ENCODE peak calls at places on chromosome X, in ten cellular contexts. F is cardiac muscle cell, Y is left ventricle myocardium inferior, W is SK-N-SH, C is upper lobe of left lung, N is GM23248, X is body of pancreas, T is colonic mucosa, P is upper lobe of right lung, H is ascending aorta. E is an unnamed sample. For H3K4me1 and H3K36me3, the result is how much of the 10 kb centered on the place peaks cover.

GRCh38 chrX:129750971-129751370 is 12.2 kb downstream of the XPNPEP2 start:
- DNase-seq in F (peak), Y (no peak), W (no peak), C (no peak), N (no peak), X (no peak), T (no peak), P (no peak), H (no peak), E (no peak)

GRCh38 chrX:103376118-103376978 is at the start of gene BEX3:
- DNase-seq in F (peak), Y (peak), W (peak), C (peak), N (peak), X (peak), T (peak), P (peak), H (no peak), E (peak)

GRCh38 chrX:15215366-15215765 is 54.5 kb downstream of the ASB9 start:
- DNase-seq in F (no peak), Y (no peak), W (no peak), C (no peak), N (no peak), X (no peak), T (no peak), P (no peak), H (no peak), E (no peak)

GRCh38 chrX:13903405-13903804 is 86.5 kb upstream of the GPM6B start:
- DNase-seq in F (peak), Y (no peak), W (no peak), C (no peak), N (no peak), X (no peak), T (no peak), P (no peak), H (no peak), E (no peak)

GRCh38 chrX:75781618-75782017 is 3.4 kb downstream of the MAGEE2 start:
- DNase-seq in F (no peak), Y (peak), W (peak), C (peak), N (peak), X (no peak), T (no peak), P (no peak), H (no peak), E (no peak)

GRCh38 chrX:43165343-43165920 is 387.5 kb upstream of the PPP1R2C start:
- DNase-seq in F (no peak), Y (no peak), W (no peak), C (no peak), N (no peak), X (no peak), T (no peak), P (no peak), H (no peak), E (no peak)

GRCh38 chrX:49862093-49862492 is 17.2 kb upstream of the USP27X start:
- DNase-seq in F (no peak), Y (no peak), W (no peak), C (no peak), N (no peak), X (no peak), T (no peak), P (no peak), H (no peak), E (no peak)

GRCh38 chrX:1727531-1728027 is 112.7 kb downstream of the ASMT start:
- DNase-seq in F (no peak), Y (no peak), W (no peak), C (no peak), N (peak), X (no peak), T (no peak), P (no peak), H (no peak), E (no peak)

GRCh38 chrX:17553451-17553850 is 178.5 kb downstream of the NHS start:
- DNase-seq in F (peak), Y (no peak), W (no peak), C (no peak), N (peak), X (no peak), T (peak), P (no peak), H (peak), E (no peak)

GRCh38 chrX:2423293-2423692 is 77.5 kb downstream of the DHRSX start:
- DNase-seq in F (peak), Y (no peak), W (no peak), C (no peak), N (peak), X (no peak), T (no peak), P (no peak), H (no peak), E (no peak)

GRCh38 chrX:67648361-67648760 is 104.5 kb downstream of the AR start:
- DNase-seq in F (no peak), Y (no peak), W (no peak), C (no peak), N (peak), X (no peak), T (no peak), P (no peak), H (no peak), E (no peak)

GRCh38 chrX:109974906-109975655 is 27.8 kb upstream of the TMEM164 start:
- DNase-seq in F (peak), Y (no peak), W (no peak), C (no peak), N (no peak), X (no peak), T (no peak), P (no peak), H (no peak), E (no peak)

GRCh38 chrX:10992110-10992509 is 119.0 kb upstream of the HCCS start:
- DNase-seq in F (no peak), Y (no peak), W (no peak), C (no peak), N (no peak), X (no peak), T (no peak), P (no peak), H (no peak), E (no peak)

GRCh38 chrX:131366387-131366786 is 77.3 kb upstream of the IGSF1 start:
- DNase-seq in F (no peak), Y (no peak), W (no peak), C (no peak), N (no peak), X (no peak), T (no peak), P (no peak), H (no peak), E (no peak)

GRCh38 chrX:94524867-94525266 is 850.9 kb downstream of the FAM133A start:
- DNase-seq in F (no peak), Y (no peak), W (peak), C (no peak), N (no peak), X (no peak), T (no peak), P (no peak), H (no peak), E (no peak)

GRCh38 chrX:30812326-30812725 is 76.7 kb downstream of the TAB3 start:
- DNase-seq in F (no peak), Y (no peak), W (no peak), C (no peak), N (no peak), X (no peak), T (no peak), P (no peak), H (no peak), E (no peak)

GRCh38 chrX:153488231-153488914 is 6.4 kb upstream of the BGN start:
- DNase-seq in F (peak), Y (peak), W (no peak), C (peak), N (peak), X (no peak), T (no peak), P (no peak), H (no peak), E (no peak)

GRCh38 chrX:72495041-72495440 is 77.6 kb downstream of the HDAC8 start:
- DNase-seq in F (peak), Y (no peak), W (peak), C (no peak), N (peak), X (no peak), T (no peak), P (no peak), H (no peak), E (no peak)

GRCh38 chrX:44544036-44544435 is 1.4 kb upstream of the FUNDC1 start:
- DNase-seq in F (no peak), Y (no peak), W (no peak), C (no peak), N (no peak), X (no peak), T (no peak), P (no peak), H (no peak), E (no peak)

GRCh38 chrX:36849407-36849806 is 158.8 kb upstream of the FAM47C start:
- DNase-seq in F (no peak), Y (no peak), W (no peak), C (no peak), N (no peak), X (no peak), T (no peak), P (no peak), H (no peak), E (no peak)

GRCh38 chrX:150212672-150213480 is 150.2 kb upstream of the MAMLD1 start:
- DNase-seq in F (peak), Y (peak), W (no peak), C (no peak), N (peak), X (peak), T (no peak), P (no peak), H (no peak), E (no peak)

GRCh38 chrX:67614414-67614813 is 70.6 kb downstream of the AR start:
- DNase-seq in F (peak), Y (no peak), W (no peak), C (no peak), N (peak), X (no peak), T (no peak), P (no peak), H (no peak), E (no peak)

GRCh38 chrX:13420545-13421183 is 100.8 kb upstream of the ATXN3L start:
- DNase-seq in F (no peak), Y (no peak), W (no peak), C (no peak), N (no peak), X (no peak), T (no peak), P (no peak), H (no peak), E (no peak)

GRCh38 chrX:139831689-139832456 is 101.0 kb downstream of the ATP11C start:
- DNase-seq in F (peak), Y (no peak), W (no peak), C (no peak), N (peak), X (no peak), T (peak), P (no peak), H (no peak), E (no peak)

GRCh38 chrX:86104526-86104925 is 43.7 kb upstream of the DACH2 start:
- DNase-seq in F (no peak), Y (no peak), W (no peak), C (no peak), N (no peak), X (no peak), T (no peak), P (no peak), H (no peak), E (no peak)

GRCh38 chrX:24619647-24620046 is 27.5 kb downstream of the PCYT1B start:
- DNase-seq in F (peak), Y (no peak), W (peak), C (peak), N (peak), X (no peak), T (no peak), P (no peak), H (no peak), E (no peak)

GRCh38 chrX:56812515-56813105 is 83.6 kb downstream of the NBDY start:
- DNase-seq in F (peak), Y (no peak), W (no peak), C (no peak), N (peak), X (no peak), T (no peak), P (no peak), H (no peak), E (peak)

GRCh38 chrX:49290215-49290614 is 13.2 kb upstream of the GAGE10 start:
- DNase-seq in F (no peak), Y (no peak), W (no peak), C (no peak), N (no peak), X (no peak), T (no peak), P (no peak), H (no peak), E (no peak)

DNA sequence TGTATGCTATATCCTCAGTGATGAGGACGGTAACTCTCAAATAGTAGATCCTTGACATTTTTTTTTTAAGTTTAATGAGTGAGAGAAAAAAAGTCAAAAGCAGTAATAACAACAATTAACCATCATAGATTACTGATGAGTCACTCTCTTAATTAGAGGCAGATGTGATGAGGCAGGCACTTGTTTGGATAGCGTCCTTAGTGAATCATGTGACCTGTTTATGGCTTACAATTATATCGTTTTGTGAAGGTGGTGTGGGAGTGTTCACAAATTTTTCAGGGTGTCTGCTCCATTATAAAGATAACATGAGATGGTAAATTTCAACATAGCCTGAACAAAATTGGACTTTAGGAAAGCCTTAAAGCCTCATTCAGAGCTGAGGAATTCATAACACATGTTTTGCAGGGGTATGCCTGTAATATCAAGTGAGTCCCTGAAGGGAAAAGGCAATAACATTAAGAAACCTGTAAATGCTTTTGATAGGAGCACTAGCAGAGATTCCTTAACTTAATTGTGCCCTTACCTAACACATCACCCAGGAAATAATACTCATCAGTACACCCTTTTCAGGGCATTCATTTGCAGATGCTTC is 51.9 kb upstream of the XIAP start:
- DNase-seq in F (peak), Y (no peak), W (no peak), C (no peak), N (peak), X (no peak), T (no peak), P (no peak), H (no peak), E (no peak)
- H3K4me1 ChIP-seq in F (under half), Y (under half), W (under half), C (under half), N (under half), X (under half), T (under half), P (under half), H (under half), E (under half)

GRCh38 chrX:69386681-69387080 is 117.4 kb upstream of the NALF2 start:
- DNase-seq in F (no peak), Y (no peak), W (no peak), C (no peak), N (no peak), X (no peak), T (no peak), P (no peak), H (no peak), E (no peak)
- H3K27ac ChIP-seq in F (no peak), Y (no peak), W (no peak), C (no peak), N (no peak), X (no peak), T (no peak), P (no peak), H (no peak), E (no peak)

GRCh38 chrX:47212381-47213293 is 5.8 kb upstream of the CDK16 start:
- DNase-seq in F (no peak), Y (no peak), W (peak), C (no peak), N (no peak), X (no peak), T (no peak), P (no peak), H (no peak), E (no peak)

GRCh38 chrX:47209508-47210238 is 8.8 kb upstream of the CDK16 start:
- DNase-seq in F (no peak), Y (peak), W (no peak), C (no peak), N (no peak), X (no peak), T (no peak), P (no peak), H (no peak), E (no peak)

GRCh38 chrX:47208108-47208507 is 10.4 kb upstream of the CDK16 start:
- DNase-seq in F (no peak), Y (no peak), W (no peak), C (no peak), N (no peak), X (no peak), T (no peak), P (no peak), H (no peak), E (no peak)

GRCh38 chrX:47214435-47215077 is 3.9 kb upstream of the CDK16 start:
- DNase-seq in F (no peak), Y (no peak), W (no peak), C (no peak), N (no peak), X (no peak), T (no peak), P (no peak), H (no peak), E (no peak)

GRCh38 chrX:47210661-47211425 is 7.6 kb upstream of the CDK16 start:
- DNase-seq in F (no peak), Y (no peak), W (no peak), C (no peak), N (no peak), X (no peak), T (no peak), P (no peak), H (no peak), E (no peak)
- H3K36me3 ChIP-seq in F (half or more), Y (half or more), W (half or more), C (under half), N (under half), X (under half), T (under half), P (half or more), H (half or more), E (half or more)

GRCh38 chrX:136170109-136170800 is 22.9 kb downstream of the FHL1 start:
- DNase-seq in F (peak), Y (peak), W (no peak), C (no peak), N (peak), X (no peak), T (no peak), P (no peak), H (no peak), E (no peak)
- H3K4me1 ChIP-seq in F (under half), Y (half or more), W (under half), C (under half), N (under half), X (under half), T (under half), P (under half), H (under half), E (under half)

GRCh38 chrX:119237526-119238035 is 1.5 kb downstream of the PGRMC1 start:
- DNase-seq in F (peak), Y (no peak), W (no peak), C (no peak), N (peak), X (no peak), T (no peak), P (no peak), H (no peak), E (no peak)
- H3K27ac ChIP-seq in F (no peak), Y (no peak), W (peak), C (no peak), N (peak), X (no peak), T (no peak), P (no peak), H (peak), E (no peak)